ENCODE peak calls at places on chromosomes 13 and 19, in ten cellular contexts. One of them, this sample, is unnamed.

GRCh38 chr13:112726018-112726767 is 36.4 kb downstream of the ATP11A start:
- DNase-seq in mucosa of descending colon: no peak
- DNase-seq in ovary: no peak
- DNase-seq in lung: no peak
- DNase-seq in cardiac muscle cell: no peak
- DNase-seq in Caco-2: no peak
- DNase-seq in fibroblast of lung: no peak
- DNase-seq in tibial nerve: no peak
- DNase-seq in heart left ventricle: no peak
- DNase-seq in left ventricle myocardium inferior: no peak
- DNase-seq in this sample: no peak

GRCh38 chr13:75829874-75830273 is 193.7 kb downstream of the LMO7 start:
- DNase-seq in fibroblast of lung: peak; percentile 54
- DNase-seq in lung: no peak
- DNase-seq in Caco-2: no peak
- DNase-seq in tibial nerve: no peak
- DNase-seq in mucosa of descending colon: no peak
- DNase-seq in heart left ventricle: no peak
- DNase-seq in ovary: no peak
- DNase-seq in left ventricle myocardium inferior: no peak
- DNase-seq in cardiac muscle cell: no peak
- DNase-seq in this sample: no peak

GRCh38 chr13:112733112-112733511 is 43.3 kb downstream of the ATP11A start:
- DNase-seq in lung: no peak
- DNase-seq in tibial nerve: no peak
- DNase-seq in heart left ventricle: no peak
- DNase-seq in cardiac muscle cell: no peak
- DNase-seq in fibroblast of lung: no peak
- DNase-seq in left ventricle myocardium inferior: no peak
- DNase-seq in ovary: no peak
- DNase-seq in Caco-2: no peak
- DNase-seq in mucosa of descending colon: no peak
- DNase-seq in this sample: no peak

GRCh38 chr13:110770678-110771077 is 57.2 kb downstream of the ING1 start:
- DNase-seq in lung: no peak
- DNase-seq in ovary: no peak
- DNase-seq in mucosa of descending colon: no peak
- DNase-seq in Caco-2: no peak
- DNase-seq in tibial nerve: no peak
- DNase-seq in heart left ventricle: no peak
- DNase-seq in left ventricle myocardium inferior: no peak
- DNase-seq in fibroblast of lung: no peak
- DNase-seq in cardiac muscle cell: no peak
- DNase-seq in this sample: no peak

GRCh38 chr19:2034729-2035589 is 16.1 kb downstream of the MKNK2 start:
- DNase-seq in fibroblast of lung: no peak
- DNase-seq in left ventricle myocardium inferior: no peak
- DNase-seq in mucosa of descending colon: peak; percentile 93
- DNase-seq in Caco-2: peak; percentile 38
- DNase-seq in tibial nerve: no peak
- DNase-seq in cardiac muscle cell: peak; percentile 67
- DNase-seq in lung: peak; percentile 92
- DNase-seq in heart left ventricle: peak; percentile 73
- DNase-seq in ovary: peak; percentile 59
- DNase-seq in this sample: no peak

GRCh38 chr13:113971471-113972231 is 2.2 kb downstream of the C13orf46 start:
- DNase-seq in ovary: peak; percentile 19
- DNase-seq in left ventricle myocardium inferior: peak; percentile 12
- DNase-seq in mucosa of descending colon: peak; percentile 50
- DNase-seq in cardiac muscle cell: no peak
- DNase-seq in lung: no peak
- DNase-seq in tibial nerve: no peak
- DNase-seq in Caco-2: no peak
- DNase-seq in fibroblast of lung: no peak
- DNase-seq in heart left ventricle: peak; percentile 60
- DNase-seq in this sample: peak; percentile 55

GRCh38 chr19:18304496-18305312 is 18.2 kb downstream of the LSM4 start:
- DNase-seq in lung: peak; percentile 78
- DNase-seq in left ventricle myocardium inferior: peak; percentile 89
- DNase-seq in ovary: peak; percentile 89
- DNase-seq in mucosa of descending colon: peak; percentile 88
- DNase-seq in cardiac muscle cell: peak; percentile 89
- DNase-seq in Caco-2: peak; percentile 54
- DNase-seq in tibial nerve: peak; percentile 81
- DNase-seq in fibroblast of lung: peak; percentile 80
- DNase-seq in heart left ventricle: peak; percentile 94
- DNase-seq in this sample: peak; percentile 97

GRCh38 chr19:43957891-43958290 is 6.9 kb downstream of the ZNF221 start:
- DNase-seq in lung: no peak
- DNase-seq in mucosa of descending colon: no peak
- DNase-seq in heart left ventricle: no peak
- DNase-seq in cardiac muscle cell: peak; percentile 15
- DNase-seq in Caco-2: peak; percentile 6
- DNase-seq in tibial nerve: no peak
- DNase-seq in left ventricle myocardium inferior: no peak
- DNase-seq in ovary: no peak
- DNase-seq in fibroblast of lung: peak; percentile 68
- DNase-seq in this sample: no peak

GRCh38 chr13:20939662-20940061 is 37.1 kb upstream of the XPO4 start:
- DNase-seq in left ventricle myocardium inferior: peak; percentile 24
- DNase-seq in heart left ventricle: no peak
- DNase-seq in mucosa of descending colon: no peak
- DNase-seq in cardiac muscle cell: no peak
- DNase-seq in lung: no peak
- DNase-seq in tibial nerve: no peak
- DNase-seq in Caco-2: peak; percentile 78
- DNase-seq in fibroblast of lung: no peak
- DNase-seq in ovary: no peak
- DNase-seq in this sample: no peak

GRCh38 chr19:11463391-11463790 is 17.5 kb downstream of the ELAVL3 start:
- DNase-seq in cardiac muscle cell: no peak
- DNase-seq in left ventricle myocardium inferior: no peak
- DNase-seq in lung: no peak
- DNase-seq in Caco-2: no peak
- DNase-seq in fibroblast of lung: no peak
- DNase-seq in ovary: no peak
- DNase-seq in tibial nerve: no peak
- DNase-seq in mucosa of descending colon: no peak
- DNase-seq in heart left ventricle: no peak
- DNase-seq in this sample: no peak

GRCh38 chr19:27750697-27751391 is 1462.1 kb downstream of the UQCRFS1 start:
- DNase-seq in tibial nerve: no peak
- DNase-seq in fibroblast of lung: no peak
- DNase-seq in ovary: no peak
- DNase-seq in left ventricle myocardium inferior: no peak
- DNase-seq in heart left ventricle: no peak
- DNase-seq in cardiac muscle cell: no peak
- DNase-seq in lung: no peak
- DNase-seq in Caco-2: no peak
- DNase-seq in mucosa of descending colon: no peak
- DNase-seq in this sample: peak; percentile 5

GRCh38 chr13:75494491-75494890 is 12.5 kb upstream of the TBC1D4 start:
- DNase-seq in cardiac muscle cell: no peak
- DNase-seq in heart left ventricle: no peak
- DNase-seq in ovary: no peak
- DNase-seq in lung: no peak
- DNase-seq in fibroblast of lung: peak; percentile 71
- DNase-seq in left ventricle myocardium inferior: no peak
- DNase-seq in mucosa of descending colon: no peak
- DNase-seq in Caco-2: no peak
- DNase-seq in tibial nerve: no peak
- DNase-seq in this sample: no peak

GRCh38 chr19:15439078-15439799 is 10.5 kb downstream of the WIZ start:
- DNase-seq in heart left ventricle: no peak
- DNase-seq in lung: no peak
- DNase-seq in cardiac muscle cell: no peak
- DNase-seq in tibial nerve: no peak
- DNase-seq in fibroblast of lung: no peak
- DNase-seq in Caco-2: no peak
- DNase-seq in left ventricle myocardium inferior: no peak
- DNase-seq in ovary: no peak
- DNase-seq in mucosa of descending colon: no peak
- DNase-seq in this sample: no peak

GRCh38 chr19:5929646-5930045 is 15.6 kb downstream of the CAPS start:
- DNase-seq in lung: no peak
- DNase-seq in ovary: no peak
- DNase-seq in left ventricle myocardium inferior: no peak
- DNase-seq in mucosa of descending colon: no peak
- DNase-seq in Caco-2: no peak
- DNase-seq in heart left ventricle: no peak
- DNase-seq in cardiac muscle cell: no peak
- DNase-seq in tibial nerve: no peak
- DNase-seq in fibroblast of lung: no peak
- DNase-seq in this sample: no peak

GRCh38 chr19:46950526-46951235 is 69.0 kb upstream of the NPAS1 start:
- DNase-seq in heart left ventricle: no peak
- DNase-seq in cardiac muscle cell: no peak
- DNase-seq in ovary: no peak
- DNase-seq in lung: no peak
- DNase-seq in left ventricle myocardium inferior: no peak
- DNase-seq in mucosa of descending colon: no peak
- DNase-seq in Caco-2: no peak
- DNase-seq in tibial nerve: no peak
- DNase-seq in fibroblast of lung: no peak
- DNase-seq in this sample: no peak

GRCh38 chr19:40831502-40832430 is 18.5 kb downstream of the CYP2A6 start:
- DNase-seq in Caco-2: peak; percentile 74
- DNase-seq in ovary: no peak
- DNase-seq in cardiac muscle cell: peak; percentile 98
- DNase-seq in lung: no peak
- DNase-seq in fibroblast of lung: peak; percentile 79
- DNase-seq in heart left ventricle: no peak
- DNase-seq in left ventricle myocardium inferior: no peak
- DNase-seq in mucosa of descending colon: no peak
- DNase-seq in tibial nerve: peak; percentile 52
- DNase-seq in this sample: no peak

DNA sequence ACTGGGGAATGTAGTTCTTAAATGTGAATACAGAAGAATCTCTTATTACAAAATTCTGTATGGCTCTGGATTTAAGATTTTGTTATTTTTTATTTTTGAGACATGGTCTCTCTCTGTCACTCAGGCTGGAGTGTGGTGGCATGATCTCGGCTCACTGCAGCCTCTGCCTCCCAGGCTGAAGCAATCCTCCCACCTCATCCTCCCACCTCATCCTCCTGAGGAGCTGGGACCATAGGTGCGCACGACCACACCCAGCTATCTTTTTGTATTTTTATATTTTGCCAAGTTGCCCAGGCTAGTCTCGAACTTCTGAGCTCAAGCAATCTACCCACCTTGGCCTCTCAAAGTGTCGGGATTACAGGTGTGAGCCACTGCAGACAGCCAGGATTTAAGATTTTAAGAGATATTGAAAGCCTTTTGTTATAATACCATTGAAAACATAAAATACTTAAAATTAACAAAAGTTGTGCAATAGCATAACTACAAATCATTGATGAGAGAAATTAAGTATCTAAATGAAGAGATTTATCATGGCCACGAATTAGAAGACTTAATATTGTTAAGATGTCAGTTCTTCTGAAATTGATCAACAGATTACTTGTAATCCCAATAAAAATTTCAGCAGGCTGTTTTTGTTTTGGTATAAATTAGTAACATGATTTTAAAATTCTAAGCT is 13.4 kb downstream of the CYP2A6 start:
- DNase-seq in tibial nerve: no peak
- DNase-seq in fibroblast of lung: no peak
- DNase-seq in Caco-2: no peak
- DNase-seq in ovary: no peak
- DNase-seq in cardiac muscle cell: no peak
- DNase-seq in heart left ventricle: no peak
- DNase-seq in lung: no peak
- DNase-seq in mucosa of descending colon: no peak
- DNase-seq in left ventricle myocardium inferior: no peak
- DNase-seq in this sample: no peak
- H3K4me1 ChIP-seq in tibial nerve: peaks cover 3% of the 10 kb centered on the region
- H3K4me1 ChIP-seq in fibroblast of lung: peaks cover 2% of the 10 kb centered on the region
- H3K4me1 ChIP-seq in Caco-2: peaks cover 7% of the 10 kb centered on the region
- H3K4me1 ChIP-seq in ovary: peaks cover 7% of the 10 kb centered on the region
- H3K4me1 ChIP-seq in cardiac muscle cell: no peaks in the 10 kb centered on the region
- H3K4me1 ChIP-seq in heart left ventricle: no peaks in the 10 kb centered on the region
- H3K4me1 ChIP-seq in lung: no peaks in the 10 kb centered on the region
- H3K4me1 ChIP-seq in mucosa of descending colon: peaks cover 4% of the 10 kb centered on the region
- H3K4me1 ChIP-seq in left ventricle myocardium inferior: no peaks in the 10 kb centered on the region
- H3K4me1 ChIP-seq in this sample: no peaks in the 10 kb centered on the region

GRCh38 chr19:38519988-38520387 is 86.5 kb downstream of the RYR1 start:
- DNase-seq in tibial nerve: no peak
- DNase-seq in lung: no peak
- DNase-seq in cardiac muscle cell: no peak
- DNase-seq in ovary: no peak
- DNase-seq in fibroblast of lung: no peak
- DNase-seq in Caco-2: no peak
- DNase-seq in mucosa of descending colon: no peak
- DNase-seq in left ventricle myocardium inferior: no peak
- DNase-seq in heart left ventricle: no peak
- DNase-seq in this sample: no peak
- TF ChIP-seq CTCF in tibial nerve: no peak
- TF ChIP-seq CTCF in lung: no peak
- TF ChIP-seq CTCF in cardiac muscle cell: no peak
- TF ChIP-seq CTCF in ovary: no peak
- TF ChIP-seq CTCF in fibroblast of lung: no peak
- TF ChIP-seq CTCF in Caco-2: no peak
- TF ChIP-seq CTCF in mucosa of descending colon: no peak
- TF ChIP-seq CTCF in left ventricle myocardium inferior: no peak
- TF ChIP-seq CTCF in heart left ventricle: no peak
- TF ChIP-seq CTCF in this sample: no peak

GRCh38 chr19:53068199-53068598 is 23.7 kb downstream of the ERVV-2 start:
- DNase-seq in ovary: no peak
- DNase-seq in lung: no peak
- DNase-seq in left ventricle myocardium inferior: no peak
- DNase-seq in cardiac muscle cell: no peak
- DNase-seq in heart left ventricle: no peak
- DNase-seq in fibroblast of lung: no peak
- DNase-seq in tibial nerve: no peak
- DNase-seq in Caco-2: no peak
- DNase-seq in mucosa of descending colon: no peak
- DNase-seq in this sample: no peak
- H3K9me3 ChIP-seq in ovary: peaks cover 54% of the 10 kb centered on the region
- H3K9me3 ChIP-seq in lung: peaks cover 40% of the 10 kb centered on the region
- H3K9me3 ChIP-seq in left ventricle myocardium inferior: peaks cover 82% of the 10 kb centered on the region
- H3K9me3 ChIP-seq in cardiac muscle cell: peaks cover 6% of the 10 kb centered on the region
- H3K9me3 ChIP-seq in heart left ventricle: peaks cover 82% of the 10 kb centered on the region
- H3K9me3 ChIP-seq in fibroblast of lung: peaks cover 6% of the 10 kb centered on the region
- H3K9me3 ChIP-seq in tibial nerve: peaks cover 31% of the 10 kb centered on the region
- H3K9me3 ChIP-seq in Caco-2: peaks cover 52% of the 10 kb centered on the region
- H3K9me3 ChIP-seq in mucosa of descending colon: peaks cover 99% of the 10 kb centered on the region
- H3K9me3 ChIP-seq in this sample: peaks cover 10% of the 10 kb centered on the region

GRCh38 chr19:14115761-14116160 is 1.8 kb downstream of the PRKACA start:
- DNase-seq in cardiac muscle cell: no peak
- DNase-seq in left ventricle myocardium inferior: no peak
- DNase-seq in mucosa of descending colon: no peak
- DNase-seq in Caco-2: no peak
- DNase-seq in fibroblast of lung: no peak
- DNase-seq in tibial nerve: no peak
- DNase-seq in heart left ventricle: peak; percentile 32
- DNase-seq in ovary: no peak
- DNase-seq in lung: no peak
- DNase-seq in this sample: no peak
- H3K4me1 ChIP-seq in cardiac muscle cell: peaks cover 48% of the 10 kb centered on the region
- H3K4me1 ChIP-seq in left ventricle myocardium inferior: peaks cover 89% of the 10 kb centered on the region
- H3K4me1 ChIP-seq in mucosa of descending colon: peaks cover 46% of the 10 kb centered on the region
- H3K4me1 ChIP-seq in Caco-2: peaks cover 13% of the 10 kb centered on the region
- H3K4me1 ChIP-seq in fibroblast of lung: peaks cover 30% of the 10 kb centered on the region
- H3K4me1 ChIP-seq in tibial nerve: peaks cover 88% of the 10 kb centered on the region
- H3K4me1 ChIP-seq in heart left ventricle: peaks cover 73% of the 10 kb centered on the region
- H3K4me1 ChIP-seq in ovary: peaks cover 33% of the 10 kb centered on the region
- H3K4me1 ChIP-seq in lung: peaks cover 19% of the 10 kb centered on the region
- H3K4me1 ChIP-seq in this sample: peaks cover 77% of the 10 kb centered on the region

This sample was measured in tibial artery.